ENCODE peak calls at places on chromosomes 1 and 21, in five cellular contexts. O, F, C, L and W are unnamed samples.

GRCh38 chr1:53754484-53755312 is 15.7 kb upstream of the GLIS1 start:
- DNase-seq in O (no peak), F (peak; percentile 82), L (no peak), C (peak; percentile 72), W (no peak)

GRCh38 chr21:15441060-15441493 is 288.7 kb upstream of the USP25 start:
- DNase-seq in C (no peak), L (no peak), F (no peak), O (no peak), W (no peak)

GRCh38 chr1:239221656-239222055 is 164.7 kb upstream of the CHRM3 start:
- DNase-seq in C (no peak), L (no peak), F (no peak), O (no peak), W (no peak)

GRCh38 chr21:17925900-17926299 is 106.7 kb upstream of the C21orf91 start:
- DNase-seq in L (no peak), O (no peak), C (peak; percentile 58), F (peak; percentile 48), W (no peak)

GRCh38 chr1:43327549-43328292 is 9.9 kb upstream of the MPL start:
- DNase-seq in F (no peak), C (peak; percentile 17), L (no peak), O (no peak), W (no peak)

GRCh38 chr1:18948048-18948912 is 8.2 kb downstream of the IFFO2 start:
- DNase-seq in F (no peak), C (peak; percentile 68), O (no peak), L (no peak), W (no peak)

GRCh38 chr1:72366473-72366872 is 84.1 kb upstream of the NEGR1 start:
- DNase-seq in F (peak; percentile 57), C (peak; percentile 89), O (no peak), L (no peak), W (peak; percentile 42)

GRCh38 chr1:192311281-192311680 is 5.5 kb upstream of the RGS21 start:
- DNase-seq in L (peak; percentile 12), O (peak; percentile 32), F (peak; percentile 83), C (peak; percentile 60), W (peak; percentile 54)

GRCh38 chr1:61081637-61082335 is 575 bp upstream of the NFIA start:
- DNase-seq in L (no peak), C (peak; percentile 54), O (no peak), F (peak; percentile 68), W (no peak)

GRCh38 chr1:174222166-174222949 is 63.0 kb downstream of the RABGAP1L start:
- DNase-seq in L (no peak), O (peak; percentile 13), F (peak; percentile 56), C (peak; percentile 98), W (peak; percentile 38)

GRCh38 chr1:25755475-25756125 is 44.4 kb upstream of the SELENON start:
- DNase-seq in L (no peak), C (no peak), O (no peak), F (no peak), W (no peak)

GRCh38 chr1:25756210-25756609 is 43.8 kb upstream of the SELENON start:
- DNase-seq in L (no peak), F (no peak), O (no peak), C (no peak), W (no peak)

GRCh38 chr1:25757846-25758185 is 42.2 kb upstream of the SELENON start:
- DNase-seq in F (no peak), L (no peak), O (no peak), C (no peak), W (no peak)

GRCh38 chr1:25758466-25759070 is 41.4 kb upstream of the SELENON start:
- DNase-seq in L (no peak), F (no peak), O (no peak), C (no peak), W (no peak)

DNA sequence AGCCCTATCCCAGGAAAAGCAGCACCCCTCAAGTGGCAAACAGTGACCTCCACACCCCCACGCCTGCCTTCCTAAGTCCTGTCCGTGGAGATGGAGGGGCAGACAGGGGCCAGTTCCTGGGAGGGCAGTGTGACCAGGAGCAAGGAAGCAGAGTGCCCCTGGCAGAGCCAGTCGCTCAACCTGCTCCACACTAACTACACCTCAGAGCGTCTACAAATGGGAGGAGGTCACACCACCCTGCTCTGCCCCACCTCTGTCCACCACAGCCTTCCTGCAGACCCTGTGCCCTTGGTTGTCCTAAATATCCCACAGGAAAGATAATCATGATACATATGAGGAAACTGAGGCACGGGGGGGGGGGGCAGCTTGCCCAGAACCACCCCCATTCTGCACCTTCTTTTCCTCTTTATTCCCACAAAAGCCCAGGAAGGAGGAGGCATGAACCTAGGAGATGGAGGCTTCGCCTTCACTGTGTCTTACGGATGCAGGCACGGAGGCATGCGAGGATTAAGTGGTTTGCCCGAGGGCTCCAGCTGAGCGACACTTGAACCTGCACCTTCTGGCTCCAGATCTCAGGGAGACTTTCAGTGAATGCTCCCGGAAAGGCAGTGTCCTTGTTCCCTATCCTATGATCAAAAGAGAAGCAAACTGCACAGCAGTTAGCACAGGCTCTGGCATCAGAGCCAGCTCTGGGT is 42.7 kb upstream of the SELENON start:
- DNase-seq in L (no peak), O (no peak), F (no peak), C (no peak), W (no peak)
- TF ChIP-seq CTCF in L (no peak), O (no peak), F (no peak), C (no peak), W (no peak)

DNA sequence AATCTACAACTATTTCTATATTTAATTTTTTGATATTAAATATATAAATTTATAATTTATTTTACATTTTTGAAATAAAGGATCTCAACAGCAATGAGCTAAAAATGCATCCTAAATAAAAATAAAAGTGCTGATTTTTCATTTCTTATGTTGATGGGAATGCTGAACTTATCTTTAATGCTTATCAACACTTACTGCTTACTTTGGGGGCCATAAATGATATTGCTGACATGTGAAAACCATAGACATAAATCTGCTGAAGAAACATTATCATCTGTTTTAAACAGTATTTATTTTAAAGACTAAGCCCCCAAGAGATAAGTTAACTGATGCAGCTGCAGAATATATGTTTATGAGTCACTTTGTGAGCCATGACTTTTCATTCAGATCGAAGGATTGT is 594.1 kb upstream of the PKN2 start:
- DNase-seq in F (no peak), C (no peak), O (no peak), L (no peak), W (no peak)
- H3K4me3 ChIP-seq in F (no peak overlapping the region), C (no peak overlapping the region), O (no peak overlapping the region), L (no peak overlapping the region), W (no peak overlapping the region)

GRCh38 chr1:110465038-110465813 is 14.3 kb downstream of the PROK1 start:
- DNase-seq in C (peak; percentile 40), F (no peak), L (no peak), O (no peak), W (no peak)
- TF ChIP-seq CTCF in C (no peak), F (no peak), L (no peak), O (no peak), W (no peak)

GRCh38 chr1:92538048-92538412 is 51.3 kb upstream of the GFI1 start:
- DNase-seq in O (no peak), F (no peak), L (no peak), C (no peak), W (no peak)
- H3K4me3 ChIP-seq in O (no peak overlapping the region), F (no peak overlapping the region), L (no peak overlapping the region), C (no peak overlapping the region), W (no peak overlapping the region)